ENCODE peak calls at places on chromosome 21, in nine cellular contexts. R is mammary epithelial cell; C is endothelial cell of umbilical vein; W is CD8-positive, alpha-beta memory T cell; L is transverse colon; T is colonic mucosa; J is adrenal gland; Z is stomach; A is body of pancreas. U is an unnamed sample. For H3K27me3 and H3K4me1, the result is how much of the 10 kb centered on the place peaks cover.

GRCh38 chr21:31216206-31216605 is 127.9 kb downstream of the TIAM1 start:
- DNase-seq in T (no peak), Z (no peak), L (no peak), R (no peak), A (no peak), C (no peak), W (no peak), J (no peak), U (no peak)

GRCh38 chr21:42509239-42509638 is 4.4 kb upstream of the SLC37A1 start:
- DNase-seq in R (no peak), W (no peak), J (no peak), A (no peak), C (peak), Z (no peak), T (peak), L (no peak), U (no peak)

GRCh38 chr21:42764883-42765282 is 111.5 kb downstream of the PDE9A start:
- DNase-seq in Z (no peak), L (no peak), C (no peak), T (no peak), J (no peak), R (no peak), A (no peak), W (no peak), U (no peak)

GRCh38 chr21:42117229-42118048 is 46.3 kb downstream of the UMODL1 start:
- DNase-seq in W (peak), Z (peak), C (peak), A (peak), J (peak), T (peak), R (peak), L (peak), U (peak)

GRCh38 chr21:35603471-35603870 is 456.9 kb downstream of the SETD4 start:
- DNase-seq in T (no peak), W (no peak), R (no peak), J (no peak), C (no peak), A (no peak), L (no peak), Z (no peak), U (no peak)

GRCh38 chr21:35408401-35408800 is 359.3 kb upstream of the RUNX1 start:
- DNase-seq in J (no peak), Z (no peak), L (no peak), R (peak), C (no peak), T (no peak), W (no peak), A (no peak), U (no peak)

GRCh38 chr21:30719401-30719800 is 824 bp upstream of the KRTAP21-3 start:
- DNase-seq in W (no peak), Z (no peak), A (no peak), C (no peak), T (no peak), R (peak), J (no peak), L (no peak), U (no peak)

GRCh38 chr21:35072960-35073359 is 23.9 kb upstream of the RUNX1 start:
- DNase-seq in Z (no peak), A (no peak), J (no peak), R (no peak), C (peak), L (no peak), W (no peak), T (no peak), U (no peak)

GRCh38 chr21:16262109-16262508 is 532.3 kb downstream of the USP25 start:
- DNase-seq in J (no peak), Z (no peak), W (no peak), T (no peak), L (no peak), C (no peak), A (no peak), R (no peak), U (no peak)

GRCh38 chr21:25556087-25556486 is 51.2 kb downstream of the MRPL39 start:
- DNase-seq in T (no peak), J (no peak), R (peak), C (no peak), L (no peak), W (no peak), Z (no peak), A (no peak), U (no peak)

GRCh38 chr21:31279986-31280385 is 64.1 kb downstream of the TIAM1 start:
- DNase-seq in A (no peak), J (no peak), Z (no peak), T (no peak), L (no peak), R (no peak), C (no peak), W (no peak), U (no peak)

GRCh38 chr21:15761508-15762100 is 31.8 kb downstream of the USP25 start:
- DNase-seq in W (no peak), T (peak), Z (peak), R (no peak), J (peak), L (peak), C (no peak), A (peak), U (no peak)

GRCh38 chr21:17578162-17578561 is 34.5 kb downstream of the BTG3 start:
- DNase-seq in R (no peak), C (no peak), Z (no peak), A (no peak), L (no peak), W (no peak), J (no peak), T (no peak), U (no peak)

DNA sequence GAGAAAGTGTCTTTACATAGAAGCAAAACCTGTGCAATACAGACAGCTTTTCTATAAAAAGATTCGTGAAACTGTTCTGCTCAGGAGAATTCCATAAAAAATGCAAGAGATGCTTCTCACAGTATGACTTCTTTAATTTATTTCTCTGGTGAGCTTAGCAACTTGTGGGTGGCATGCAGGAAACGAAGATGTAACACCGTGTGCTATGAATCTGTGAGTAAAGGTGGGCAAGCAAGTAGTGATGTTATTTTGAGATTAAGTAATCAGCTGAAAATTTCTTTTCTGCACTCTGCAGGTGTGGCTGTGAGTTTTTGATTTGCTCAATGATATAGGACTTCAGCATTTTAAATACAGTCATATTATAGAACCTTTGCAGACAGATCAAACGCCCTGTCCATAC is 656.8 kb upstream of the NCAM2 start:
- DNase-seq in W (no peak), Z (no peak), A (no peak), R (no peak), J (no peak), C (no peak), L (no peak), T (no peak), U (no peak)
- H3K27me3 ChIP-seq in W (under half), Z (under half), A (under half), R (under half), J (under half), C (under half), L (under half), T (under half), U (under half)

DNA sequence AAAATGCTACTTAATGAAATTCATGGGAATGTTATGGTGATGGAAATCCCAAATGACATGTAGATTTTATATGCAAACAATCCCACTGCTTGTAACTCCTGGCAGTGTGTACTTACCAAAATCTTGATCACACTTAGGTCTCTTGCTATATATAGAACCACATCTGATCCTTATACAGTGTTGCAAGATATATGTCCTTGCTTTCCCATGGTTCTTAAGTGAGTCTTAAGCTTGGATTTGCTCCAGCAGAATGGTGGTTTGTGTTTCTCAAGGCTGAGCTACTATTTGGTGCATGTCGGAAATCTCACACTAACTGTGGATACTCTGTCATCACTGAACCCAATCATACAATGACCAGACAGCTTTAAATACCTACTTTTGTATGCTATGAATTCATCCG is 50.0 kb downstream of the KCNJ15 start:
- DNase-seq in T (no peak), W (no peak), A (no peak), Z (no peak), R (peak), J (no peak), L (no peak), C (no peak), U (no peak)
- H3K4me1 ChIP-seq in T (under half), W (under half), A (under half), Z (under half), R (under half), J (under half), L (under half), C (under half), U (under half)

GRCh38 chr21:44552681-44553080 is 1.4 kb upstream of the KRTAP10-2 start:
- DNase-seq in A (no peak), L (no peak), R (no peak), W (no peak), Z (no peak), J (no peak), T (no peak), C (no peak), U (no peak)
- H3K27me3 ChIP-seq in A (under half), L (under half), R (under half), W (under half), Z (under half), J (under half), T (under half), C (under half), U (under half)

DNA sequence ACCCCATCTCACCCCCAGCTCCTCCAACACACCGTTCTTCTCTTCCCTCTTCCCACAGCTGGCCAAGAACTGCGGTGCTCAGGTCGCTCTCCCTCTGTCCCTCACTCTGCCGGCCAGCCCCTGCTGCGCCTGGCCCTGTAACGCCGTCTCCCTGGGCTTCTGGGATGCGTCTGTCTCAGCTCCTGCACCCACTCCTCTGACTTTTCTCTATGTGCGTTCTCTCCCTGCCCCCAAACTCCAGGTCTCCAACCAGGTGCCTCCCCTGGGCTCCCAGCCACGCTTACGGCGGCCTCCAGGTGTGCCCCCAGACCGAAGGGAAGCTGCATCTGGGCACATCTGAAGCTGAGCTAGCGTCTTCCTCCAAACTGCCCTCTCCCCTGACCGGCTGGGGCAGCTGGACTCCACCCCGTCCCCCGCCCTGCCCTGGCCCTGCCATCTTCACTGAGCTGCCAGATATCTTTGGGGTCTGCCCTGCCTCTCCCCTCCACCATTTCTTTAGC is 2.6 kb downstream of the KRTAP10-12 start:
- DNase-seq in Z (no peak), T (peak), L (no peak), C (no peak), W (no peak), R (no peak), A (no peak), J (no peak), U (no peak)
- H3K4me1 ChIP-seq in Z (under half), T (under half), L (under half), C (under half), W (under half), R (under half), A (under half), J (under half), U (under half)

GRCh38 chr21:45545691-45546531 is 3.7 kb upstream of the SLC19A1 start:
- DNase-seq in R (no peak), A (no peak), L (no peak), Z (peak), C (no peak), J (no peak), W (no peak), T (peak), U (peak)

GRCh38 chr21:45546636-45547203 is 4.5 kb upstream of the SLC19A1 start:
- DNase-seq in W (no peak), L (no peak), R (no peak), T (peak), Z (no peak), A (no peak), J (no peak), C (no peak), U (no peak)

GRCh38 chr21:45543710-45544448 is 1.6 kb upstream of the SLC19A1 start:
- DNase-seq in T (peak), A (no peak), L (no peak), Z (peak), J (peak), W (no peak), C (no peak), R (no peak), U (no peak)

GRCh38 chr21:45544449-45545235 is 2.4 kb upstream of the SLC19A1 start:
- DNase-seq in W (no peak), J (peak), T (no peak), Z (peak), A (no peak), C (no peak), L (no peak), R (no peak), U (no peak)

GRCh38 chr21:45545236-45545570 is 3.0 kb upstream of the SLC19A1 start:
- DNase-seq in T (no peak), L (no peak), J (no peak), W (no peak), R (no peak), C (no peak), Z (no peak), A (no peak), U (no peak)
- H3K27me3 ChIP-seq in T (under half), L (under half), J (under half), W (under half), R (under half), C (under half), Z (under half), A (under half), U (under half)

DNA sequence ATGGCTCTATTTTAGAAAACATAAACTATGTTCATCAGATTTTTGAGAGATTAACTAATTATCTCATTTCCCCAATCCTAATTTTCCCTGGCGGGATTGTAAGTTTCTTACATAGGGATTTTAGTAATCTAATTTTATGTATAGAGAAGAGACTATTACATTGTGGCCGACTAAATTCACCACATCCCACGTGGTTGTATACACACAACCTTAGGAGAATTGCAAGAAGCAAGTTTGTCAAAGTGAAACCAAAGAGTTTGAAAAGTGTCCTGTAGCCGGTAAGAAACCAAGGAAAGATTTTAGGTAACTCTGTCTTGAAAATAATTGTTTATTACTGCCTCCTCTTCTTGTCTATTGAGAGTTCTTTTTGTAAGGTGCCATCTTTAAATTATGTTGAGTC is 550.6 kb downstream of the LTN1 start:
- DNase-seq in R (no peak), L (no peak), W (no peak), C (no peak), J (no peak), Z (no peak), T (no peak), A (no peak), U (no peak)
- H3K4me1 ChIP-seq in R (under half), L (under half), W (under half), C (under half), J (under half), Z (under half), T (under half), A (under half), U (under half)